ENCODE peak calls at places on chromosomes 16 and 17, in six cellular contexts. O is non-pigmented ciliary epithelial cell; A is ureter; J is activated CD4-positive, alpha-beta T cell treated with anti-CD3 and anti-CD28 coated beads for 48 hours; D is EL; R is mesothelial cell of epicardium. M is an unnamed sample.

GRCh38 chr17:13825526-13826040 is 223.9 kb upstream of the HS3ST3A1 start:
- DNase-seq in R (no peak), D (peak), A (no peak), O (no peak), J (no peak), M (peak)

GRCh38 chr16:14364386-14365199 is 265.5 kb downstream of the PARN start:
- DNase-seq in O (peak), D (peak), R (peak), J (no peak), A (peak), M (peak)

GRCh38 chr16:24737391-24737871 is 8.0 kb downstream of the TNRC6A start:
- DNase-seq in O (no peak), A (no peak), D (peak), J (no peak), R (no peak), M (peak)

GRCh38 chr16:85913141-85913601 is 14.2 kb downstream of the IRF8 start:
- DNase-seq in D (no peak), J (no peak), A (no peak), R (no peak), O (no peak), M (no peak)

GRCh38 chr17:8745586-8746500 is 1.2 kb upstream of the CCDC42 start:
- DNase-seq in D (peak), R (peak), A (peak), O (no peak), J (peak), M (no peak)

GRCh38 chr16:67406628-67407027 is 9.6 kb downstream of the ZDHHC1 start:
- DNase-seq in R (no peak), D (peak), O (peak), J (no peak), A (no peak), M (peak)

GRCh38 chr17:48470388-48471034 is 40.5 kb upstream of the SKAP1 start:
- DNase-seq in R (no peak), O (no peak), D (peak), J (no peak), A (no peak), M (no peak)

GRCh38 chr16:30183961-30184429 is 593 bp downstream of the CORO1A start:
- DNase-seq in O (no peak), D (no peak), A (peak), R (no peak), J (peak), M (no peak)

GRCh38 chr17:61483778-61484116 is 31.5 kb downstream of the TBX4 start:
- DNase-seq in R (no peak), O (no peak), A (no peak), J (no peak), D (no peak), M (no peak)

GRCh38 chr16:56189990-56190902 is 1.0 kb upstream of the GNAO1 start:
- DNase-seq in O (no peak), A (no peak), J (no peak), D (no peak), R (no peak), M (no peak)

M was measured in AG04449.